ENCODE peak calls at places on chromosomes 16 and 17, in eight cellular contexts. E is testis; X is thoracic aorta; I is stomach; B is tibial artery; S is IMR-90; C is CD4-positive, alpha-beta memory T cell; G is NT2/D1. U is an unnamed sample. For H3K4me1 and H3K27me3, the result is how much of the 10 kb centered on the place peaks cover.

GRCh38 chr17:61452301-61453290 is at the start of gene TBX4:
- DNase-seq in E (no peak), X (no peak), I (no peak), B (no peak), S (no peak), C (no peak), G (no peak), U (peak)

GRCh38 chr17:45260204-45260783 is 1.6 kb downstream of the SPATA32 start:
- DNase-seq in E (no peak), X (no peak), I (no peak), B (no peak), S (no peak), C (no peak), G (no peak), U (peak)

GRCh38 chr17:80223142-80223815 is 3.1 kb downstream of the SLC26A11 start:
- DNase-seq in E (no peak), X (no peak), I (no peak), B (no peak), S (no peak), C (no peak), G (no peak), U (peak)

GRCh38 chr17:75778861-75779249 is 5.8 kb upstream of the UNK start:
- DNase-seq in E (peak), X (no peak), I (peak), B (no peak), S (peak), C (peak), G (no peak), U (no peak)

GRCh38 chr17:79478841-79479240 is 132.0 kb downstream of the RBFOX3 start:
- DNase-seq in E (no peak), X (no peak), I (no peak), B (no peak), S (no peak), C (no peak), G (no peak), U (no peak)

GRCh38 chr16:7257026-7257425 is 75.6 kb upstream of the RBFOX1 start:
- DNase-seq in E (no peak), X (no peak), I (no peak), B (no peak), S (no peak), C (no peak), G (no peak), U (no peak)

GRCh38 chr17:41538565-41538991 is 10.5 kb upstream of the KRT19 start:
- DNase-seq in E (no peak), X (no peak), I (no peak), B (no peak), S (peak), C (no peak), G (no peak), U (peak)

GRCh38 chr16:87778830-87779579 is 13.2 kb upstream of the KLHDC4 start:
- DNase-seq in E (peak), X (peak), I (peak), B (peak), S (peak), C (peak), G (peak), U (peak)

GRCh38 chr17:80068301-80069160 is 32.1 kb downstream of the CCDC40 start:
- DNase-seq in E (peak), X (no peak), I (peak), B (peak), S (peak), C (no peak), G (no peak), U (peak)

GRCh38 chr16:65547799-65548446 is 426.1 kb upstream of the CDH11 start:
- DNase-seq in E (no peak), X (no peak), I (no peak), B (no peak), S (peak), C (no peak), G (no peak), U (peak)

GRCh38 chr16:87453326-87453725 is 39.5 kb downstream of the ZCCHC14 start:
- DNase-seq in E (no peak), X (no peak), I (no peak), B (no peak), S (no peak), C (no peak), G (no peak), U (no peak)

GRCh38 chr16:85365120-85365519 is 248.0 kb upstream of the GSE1 start:
- DNase-seq in E (peak), X (no peak), I (peak), B (no peak), S (no peak), C (no peak), G (no peak), U (no peak)

GRCh38 chr17:28722413-28723158 is 2.8 kb downstream of the RPL23A start:
- DNase-seq in E (no peak), X (no peak), I (no peak), B (no peak), S (no peak), C (no peak), G (no peak), U (peak)
- H3K4me1 ChIP-seq in E (under half), X (half or more), I (half or more), B (half or more), S (under half), C (half or more), G (under half), U (under half)

DNA sequence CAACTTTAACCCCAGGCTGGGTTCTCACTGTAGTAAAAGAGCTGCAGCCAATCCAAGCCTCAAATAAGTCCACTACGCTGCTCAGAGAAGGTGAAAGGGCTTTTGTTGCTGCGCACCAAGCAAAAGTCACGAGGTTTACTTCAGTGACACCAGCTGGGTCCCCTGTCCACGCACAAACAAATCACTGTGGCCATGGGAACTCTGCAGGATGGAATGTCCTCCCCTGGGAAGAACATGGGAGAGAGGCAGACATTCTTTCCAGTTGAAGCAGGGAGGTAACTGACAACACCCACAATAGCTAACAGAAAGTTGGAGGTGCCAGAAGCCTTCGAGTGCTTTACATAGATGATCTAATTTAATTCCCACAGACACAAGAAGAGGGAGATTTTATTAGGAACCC is 181.9 kb downstream of the PMP22 start:
- DNase-seq in E (no peak), X (no peak), I (no peak), B (no peak), S (no peak), C (no peak), G (no peak), U (peak)
- H3K27me3 ChIP-seq in E (under half), X (under half), I (under half), B (under half), S (under half), C (under half), G (under half), U (under half)

GRCh38 chr16:8798174-8798527 is 512 bp downstream of the PMM2 start:
- DNase-seq in E (no peak), X (no peak), I (no peak), B (no peak), S (peak), C (no peak), G (no peak), U (no peak)

GRCh38 chr16:8795096-8795495 is 2.3 kb downstream of the TMEM186 start:
- DNase-seq in E (no peak), X (no peak), I (no peak), B (no peak), S (no peak), C (no peak), G (no peak), U (no peak)

GRCh38 chr16:8797364-8798173 is at the start of the genes PMM2 and TMEM186:
- DNase-seq in E (peak), X (peak), I (peak), B (peak), S (peak), C (peak), G (peak), U (peak)

GRCh38 chr16:8796469-8797363 is 723 bp downstream of the TMEM186 start:
- DNase-seq in E (no peak), X (no peak), I (no peak), B (no peak), S (no peak), C (no peak), G (no peak), U (no peak)

GRCh38 chr16:8795818-8796217 is 1.6 kb downstream of the TMEM186 start:
- DNase-seq in E (no peak), X (no peak), I (no peak), B (no peak), S (no peak), C (no peak), G (no peak), U (no peak)
- H3K4me1 ChIP-seq in E (under half), X (under half), I (under half), B (half or more), S (under half), C (under half), G (under half), U (under half)

GRCh38 chr16:73067671-73068545 is 20.0 kb upstream of the ZFHX3 start:
- DNase-seq in E (no peak), X (no peak), I (no peak), B (no peak), S (no peak), C (no peak), G (no peak), U (peak)
- H3K27me3 ChIP-seq in E (under half), X (under half), I (under half), B (under half), S (under half), C (under half), G (half or more), U (under half)